ENCODE peak calls at places on chromosome 15, in four cellular contexts. One of them, this sample, is unnamed.

GRCh38 chr15:29570121-29570930 is 251.9 kb downstream of the TJP1 start:
- DNase-seq in hepatocyte: peak
- DNase-seq in thoracic aorta: no peak
- DNase-seq in mucosa of descending colon: peak
- DNase-seq in this sample: no peak

GRCh38 chr15:69080203-69080957 is 65.9 kb downstream of the NOX5 start:
- DNase-seq in thoracic aorta: no peak
- DNase-seq in mucosa of descending colon: peak
- DNase-seq in hepatocyte: no peak
- DNase-seq in this sample: no peak

GRCh38 chr15:51672100-51672731 is 9.1 kb upstream of the SCG3 start:
- DNase-seq in hepatocyte: no peak
- DNase-seq in thoracic aorta: no peak
- DNase-seq in mucosa of descending colon: peak
- DNase-seq in this sample: no peak

GRCh38 chr15:31569836-31570235 is 243.2 kb downstream of the KLF13 start:
- DNase-seq in thoracic aorta: no peak
- DNase-seq in mucosa of descending colon: no peak
- DNase-seq in hepatocyte: no peak
- DNase-seq in this sample: no peak

GRCh38 chr15:57227899-57228298 is 148.4 kb upstream of the CGNL1 start:
- DNase-seq in hepatocyte: no peak
- DNase-seq in thoracic aorta: no peak
- DNase-seq in mucosa of descending colon: no peak
- DNase-seq in this sample: no peak

GRCh38 chr15:85620321-85621044 is 174.2 kb downstream of the KLHL25 start:
- DNase-seq in mucosa of descending colon: no peak
- DNase-seq in hepatocyte: no peak
- DNase-seq in thoracic aorta: no peak
- DNase-seq in this sample: no peak

GRCh38 chr15:34084086-34084485 is 17.6 kb downstream of the EMC7 start:
- DNase-seq in hepatocyte: no peak
- DNase-seq in thoracic aorta: no peak
- DNase-seq in mucosa of descending colon: peak
- DNase-seq in this sample: no peak

GRCh38 chr15:72284781-72285180 is 12.4 kb upstream of the PARP6 start:
- DNase-seq in hepatocyte: no peak
- DNase-seq in mucosa of descending colon: no peak
- DNase-seq in thoracic aorta: no peak
- DNase-seq in this sample: no peak

GRCh38 chr15:89315375-89315929 is 19.2 kb downstream of the POLG start:
- DNase-seq in thoracic aorta: no peak
- DNase-seq in hepatocyte: no peak
- DNase-seq in mucosa of descending colon: no peak
- DNase-seq in this sample: no peak

GRCh38 chr15:93771429-93772020 is 459.8 kb upstream of the MCTP2 start:
- DNase-seq in thoracic aorta: no peak
- DNase-seq in mucosa of descending colon: no peak
- DNase-seq in hepatocyte: no peak
- DNase-seq in this sample: no peak

GRCh38 chr15:100464895-100465294 is 63.9 kb downstream of the CERS3 start:
- DNase-seq in thoracic aorta: no peak
- DNase-seq in mucosa of descending colon: no peak
- DNase-seq in hepatocyte: no peak
- DNase-seq in this sample: no peak

GRCh38 chr15:53072077-53072476 is 281.9 kb upstream of the ONECUT1 start:
- DNase-seq in thoracic aorta: no peak
- DNase-seq in mucosa of descending colon: peak
- DNase-seq in hepatocyte: peak
- DNase-seq in this sample: no peak

GRCh38 chr15:71337197-71337845 is 222.1 kb downstream of the THSD4 start:
- DNase-seq in thoracic aorta: no peak
- DNase-seq in hepatocyte: peak
- DNase-seq in mucosa of descending colon: no peak
- DNase-seq in this sample: no peak

GRCh38 chr15:64162478-64162868 is 349 bp downstream of the PPIB start:
- DNase-seq in hepatocyte: no peak
- DNase-seq in mucosa of descending colon: no peak
- DNase-seq in thoracic aorta: no peak
- DNase-seq in this sample: no peak

GRCh38 chr15:64837502-64837901 is 4.2 kb upstream of the PLEKHO2 start:
- DNase-seq in mucosa of descending colon: peak
- DNase-seq in thoracic aorta: no peak
- DNase-seq in hepatocyte: no peak
- DNase-seq in this sample: no peak

GRCh38 chr15:95770191-95770590 is 560.3 kb upstream of the NR2F2 start:
- DNase-seq in mucosa of descending colon: no peak
- DNase-seq in thoracic aorta: no peak
- DNase-seq in hepatocyte: no peak
- DNase-seq in this sample: no peak

GRCh38 chr15:36358094-36358961 is 221.1 kb upstream of the CDIN1 start:
- DNase-seq in thoracic aorta: no peak
- DNase-seq in mucosa of descending colon: no peak
- DNase-seq in hepatocyte: no peak
- DNase-seq in this sample: no peak

GRCh38 chr15:29822685-29823459 is 604 bp upstream of the TJP1 start:
- DNase-seq in hepatocyte: peak
- DNase-seq in mucosa of descending colon: peak
- DNase-seq in thoracic aorta: peak
- DNase-seq in this sample: peak

GRCh38 chr15:84736375-84736774 is 12.0 kb upstream of the ZNF592 start:
- DNase-seq in thoracic aorta: no peak
- DNase-seq in hepatocyte: no peak
- DNase-seq in mucosa of descending colon: peak
- DNase-seq in this sample: no peak

GRCh38 chr15:78932216-78932808 is 12.5 kb downstream of the CTSH start:
- DNase-seq in thoracic aorta: no peak
- DNase-seq in mucosa of descending colon: no peak
- DNase-seq in hepatocyte: no peak
- DNase-seq in this sample: no peak

GRCh38 chr15:100849021-100849831 is 30.4 kb upstream of the ALDH1A3 start:
- DNase-seq in mucosa of descending colon: peak
- DNase-seq in hepatocyte: no peak
- DNase-seq in thoracic aorta: no peak
- DNase-seq in this sample: peak

GRCh38 chr15:50911001-50911400 is 2.5 kb downstream of the AP4E1 start:
- DNase-seq in thoracic aorta: no peak
- DNase-seq in hepatocyte: no peak
- DNase-seq in mucosa of descending colon: no peak
- DNase-seq in this sample: no peak

GRCh38 chr15:101651753-101652097 is 456 bp downstream of the TM2D3 start:
- DNase-seq in hepatocyte: no peak
- DNase-seq in thoracic aorta: no peak
- DNase-seq in mucosa of descending colon: peak
- DNase-seq in this sample: no peak

GRCh38 chr15:40040293-40040635 is 1.3 kb upstream of the SRP14 start:
- DNase-seq in thoracic aorta: no peak
- DNase-seq in hepatocyte: no peak
- DNase-seq in mucosa of descending colon: no peak
- DNase-seq in this sample: no peak

GRCh38 chr15:73414876-73415275 is 28.1 kb upstream of the REC114 start:
- DNase-seq in mucosa of descending colon: no peak
- DNase-seq in thoracic aorta: no peak
- DNase-seq in hepatocyte: no peak
- DNase-seq in this sample: no peak

GRCh38 chr15:87487484-87487883 is 769.1 kb downstream of the NTRK3 start:
- DNase-seq in thoracic aorta: no peak
- DNase-seq in mucosa of descending colon: no peak
- DNase-seq in hepatocyte: no peak
- DNase-seq in this sample: no peak

GRCh38 chr15:100687532-100688215 is 85.3 kb downstream of the ASB7 start:
- DNase-seq in mucosa of descending colon: no peak
- DNase-seq in thoracic aorta: no peak
- DNase-seq in hepatocyte: no peak
- DNase-seq in this sample: no peak

GRCh38 chr15:93246266-93247242 is 157.5 kb upstream of the RGMA start:
- DNase-seq in mucosa of descending colon: no peak
- DNase-seq in thoracic aorta: no peak
- DNase-seq in hepatocyte: no peak
- DNase-seq in this sample: no peak

GRCh38 chr15:49645277-49645676 is 24.4 kb downstream of the DTWD1 start:
- DNase-seq in hepatocyte: no peak
- DNase-seq in thoracic aorta: no peak
- DNase-seq in mucosa of descending colon: no peak
- DNase-seq in this sample: no peak

GRCh38 chr15:61390138-61390537 is 161.0 kb upstream of the RORA start:
- DNase-seq in mucosa of descending colon: no peak
- DNase-seq in hepatocyte: no peak
- DNase-seq in thoracic aorta: no peak
- DNase-seq in this sample: no peak

DNA sequence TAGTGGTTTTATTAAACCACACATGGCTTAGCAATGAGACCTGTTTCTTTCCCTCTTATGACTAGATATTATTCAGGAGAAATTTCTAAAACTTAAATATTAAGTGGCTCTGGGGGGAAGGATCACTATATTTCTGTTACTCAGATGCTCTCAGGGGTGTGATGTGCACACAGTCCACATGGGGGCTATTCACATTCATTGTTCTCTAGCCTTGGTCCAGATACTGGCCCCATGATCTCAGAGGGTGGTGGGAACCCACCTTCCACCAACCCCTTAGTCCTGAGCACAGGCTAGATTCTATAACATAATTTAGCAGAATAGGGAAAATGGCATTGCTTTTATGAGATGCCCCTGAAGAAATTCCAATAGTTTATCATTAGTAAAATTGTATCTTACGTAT is 149.0 kb upstream of the ST8SIA2 start:
- DNase-seq in mucosa of descending colon: no peak
- DNase-seq in hepatocyte: no peak
- DNase-seq in thoracic aorta: no peak
- DNase-seq in this sample: no peak
- TF ChIP-seq CTCF in mucosa of descending colon: no peak
- TF ChIP-seq CTCF in hepatocyte: no peak
- TF ChIP-seq CTCF in thoracic aorta: no peak
- TF ChIP-seq CTCF in this sample: no peak

DNA sequence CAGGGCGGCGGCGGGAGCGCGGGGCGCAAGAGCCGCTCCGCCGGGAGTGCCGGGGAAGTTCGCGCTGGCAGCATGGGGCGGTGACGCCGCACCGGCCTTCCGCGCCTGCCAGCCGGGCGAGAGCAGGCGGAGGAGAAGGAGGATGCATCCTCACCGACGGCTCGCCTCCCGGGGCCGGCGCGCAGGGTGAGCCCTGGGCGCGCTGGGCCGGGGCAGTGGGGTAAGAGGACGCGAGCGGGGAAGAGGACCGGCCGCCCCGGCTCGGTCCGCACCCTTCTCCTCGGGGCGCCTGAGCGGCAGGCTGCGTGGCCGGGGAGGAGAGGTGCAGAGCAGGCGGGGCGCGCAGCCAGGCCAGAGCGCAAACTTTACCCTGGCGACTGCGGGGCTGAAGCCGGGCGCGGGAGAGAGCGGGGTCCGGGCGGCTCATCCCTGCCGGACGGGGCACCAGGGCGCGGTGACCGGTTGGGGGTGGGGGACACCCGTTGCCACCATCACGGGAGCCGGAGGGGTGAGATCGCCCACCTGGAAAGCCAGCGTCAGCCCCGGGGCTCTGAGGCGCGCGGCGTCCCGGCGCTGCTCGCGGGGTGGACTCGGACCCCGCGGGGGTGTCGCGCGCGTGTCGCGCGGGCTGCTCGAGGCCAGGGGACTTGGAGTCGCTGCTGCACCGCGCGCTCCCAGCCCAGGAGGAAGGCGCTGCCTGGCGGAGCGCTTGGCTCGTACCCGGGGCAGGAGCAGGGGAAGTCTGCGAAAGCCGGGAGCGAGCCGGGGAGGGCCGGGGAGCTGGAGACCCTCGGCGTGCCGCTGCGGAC is 541 bp downstream of the GABRA5 start:
- DNase-seq in thoracic aorta: no peak
- DNase-seq in mucosa of descending colon: no peak
- DNase-seq in hepatocyte: no peak
- DNase-seq in this sample: no peak
- TF ChIP-seq CTCF in thoracic aorta: no peak
- TF ChIP-seq CTCF in mucosa of descending colon: no peak
- TF ChIP-seq CTCF in hepatocyte: no peak
- TF ChIP-seq CTCF in this sample: no peak

DNA sequence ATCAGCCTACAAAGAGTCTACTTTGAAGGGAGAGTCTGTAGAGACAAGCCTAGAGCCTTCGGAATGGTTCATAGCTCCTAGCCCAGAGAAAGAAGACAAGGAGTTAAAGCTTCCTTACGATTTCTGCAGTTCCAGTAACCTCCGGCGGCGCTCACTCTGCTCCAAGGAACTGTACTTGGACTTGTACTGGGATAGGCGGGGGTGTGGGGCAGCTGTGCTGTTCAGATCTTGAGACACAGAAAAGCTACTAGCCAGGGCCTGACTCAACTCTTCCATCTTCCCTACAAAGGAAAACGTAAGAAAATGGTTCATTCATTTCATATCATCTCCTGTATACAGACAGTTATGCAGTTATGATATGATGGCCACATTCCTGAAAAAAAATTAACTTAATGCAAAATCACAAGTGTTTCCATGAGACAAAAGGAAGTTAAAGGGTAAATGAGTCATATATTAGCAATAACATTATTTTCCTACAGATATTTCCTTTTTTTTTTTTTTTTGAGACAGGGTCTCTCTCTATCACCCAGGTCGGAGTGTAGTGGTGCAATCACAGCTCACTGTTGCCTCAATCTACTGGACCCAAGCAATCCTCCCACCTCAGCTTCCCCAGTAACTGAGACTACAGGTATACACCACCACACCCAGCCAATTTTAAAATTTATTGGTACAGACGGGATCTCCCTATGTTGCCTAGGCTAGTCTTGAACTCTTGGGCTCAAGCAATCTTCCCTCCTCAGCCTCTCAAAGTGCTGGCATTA is 4.6 kb downstream of the SNUPN start:
- DNase-seq in hepatocyte: peak
- DNase-seq in mucosa of descending colon: peak
- DNase-seq in thoracic aorta: peak
- DNase-seq in this sample: peak
- TF ChIP-seq CTCF in hepatocyte: no peak
- TF ChIP-seq CTCF in mucosa of descending colon: no peak
- TF ChIP-seq CTCF in thoracic aorta: peak
- TF ChIP-seq CTCF in this sample: peak

DNA sequence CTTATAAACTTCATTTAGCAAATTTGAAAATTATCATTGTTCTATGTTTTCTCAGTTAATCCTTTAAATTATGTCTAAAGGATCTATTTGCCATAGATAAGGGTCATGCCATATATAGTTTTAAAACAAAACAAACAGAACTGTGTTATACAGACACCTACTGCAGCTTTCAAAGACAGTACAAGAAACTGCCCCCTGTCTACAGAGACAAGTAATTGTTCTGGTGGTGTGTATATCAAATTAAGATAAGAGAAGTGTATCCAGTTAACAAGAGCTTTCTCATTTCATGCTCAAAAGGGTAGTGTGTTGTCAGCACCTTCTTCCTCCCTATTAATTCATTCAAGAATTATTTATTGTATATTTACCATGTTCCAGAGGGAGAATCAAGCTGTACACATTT is 201.2 kb downstream of the FMN1 start:
- DNase-seq in mucosa of descending colon: no peak
- DNase-seq in hepatocyte: peak
- DNase-seq in thoracic aorta: no peak
- DNase-seq in this sample: no peak
- TF ChIP-seq CTCF in mucosa of descending colon: no peak
- TF ChIP-seq CTCF in hepatocyte: peak
- TF ChIP-seq CTCF in thoracic aorta: no peak
- TF ChIP-seq CTCF in this sample: no peak

This sample was measured in lower lobe of right lung.